ENCODE peak calls at places on chromosomes 2 and 18, in five cellular contexts. Z is substantia nigra, Y is heart left ventricle, A is esophagus squamous epithelium, G is transverse colon. V is an unnamed sample.

GRCh38 chr2:30235859-30236535 is 4.7 kb downstream of the LBH start:
- DNase-seq in A (no peak), Y (no peak), Z (no peak), G (no peak), V (no peak)

GRCh38 chr18:62279561-62279960 is 45.5 kb upstream of the TNFRSF11A start:
- DNase-seq in A (no peak), Z (no peak), Y (no peak), G (no peak), V (no peak)

GRCh38 chr2:39593439-39594393 is 72.0 kb upstream of the TMEM178A start:
- DNase-seq in G (no peak), A (no peak), Z (no peak), Y (peak; percentile 63), V (peak; percentile 31)

GRCh38 chr2:102520009-102520408 is 47.0 kb downstream of the SLC9A4 start:
- DNase-seq in G (peak; percentile 25), A (no peak), Y (no peak), Z (no peak), V (no peak)

GRCh38 chr2:215461836-215462532 is 26.1 kb upstream of the FN1 start:
- DNase-seq in G (no peak), Z (no peak), Y (no peak), A (no peak), V (no peak)

GRCh38 chr2:73085691-73086090 is 14.2 kb upstream of the SFXN5 start:
- DNase-seq in G (peak; percentile 88), A (peak; percentile 34), Y (peak; percentile 73), Z (peak; percentile 48), V (peak; percentile 94)

GRCh38 chr2:11996618-11997017 is 250.2 kb downstream of the LPIN1 start:
- DNase-seq in Y (no peak), A (no peak), Z (no peak), G (no peak), V (no peak)

GRCh38 chr2:127104166-127104660 is 2.7 kb downstream of the BIN1 start:
- DNase-seq in Z (no peak), A (no peak), G (no peak), Y (no peak), V (no peak)

GRCh38 chr2:21772624-21773023 is 648.9 kb downstream of the TDRD15 start:
- DNase-seq in Y (no peak), G (no peak), Z (no peak), A (no peak), V (no peak)

GRCh38 chr2:237536083-237536415 is 30.3 kb upstream of the PRLH start:
- DNase-seq in Z (no peak), Y (no peak), A (no peak), G (no peak), V (no peak)

GRCh38 chr18:67402543-67402942 is 114.0 kb downstream of the DSEL start:
- DNase-seq in Y (no peak), A (no peak), Z (no peak), G (no peak), V (no peak)
- H3K27ac ChIP-seq in Y (no peak overlapping the region), A (no peak overlapping the region), Z (no peak overlapping the region), G (no peak overlapping the region), V (no peak overlapping the region)

GRCh38 chr2:201308914-201309313 is 48.2 kb downstream of the FLACC1 start:
- DNase-seq in G (no peak), A (no peak), Y (no peak), Z (no peak), V (no peak)

GRCh38 chr2:201313362-201313761 is 43.8 kb downstream of the FLACC1 start:
- DNase-seq in A (no peak), G (peak; percentile 9), Z (no peak), Y (no peak), V (no peak)
- H3K27ac ChIP-seq in A (no peak overlapping the region), G (no peak overlapping the region), Z (no peak overlapping the region), Y (no peak overlapping the region), V (no peak overlapping the region)

DNA sequence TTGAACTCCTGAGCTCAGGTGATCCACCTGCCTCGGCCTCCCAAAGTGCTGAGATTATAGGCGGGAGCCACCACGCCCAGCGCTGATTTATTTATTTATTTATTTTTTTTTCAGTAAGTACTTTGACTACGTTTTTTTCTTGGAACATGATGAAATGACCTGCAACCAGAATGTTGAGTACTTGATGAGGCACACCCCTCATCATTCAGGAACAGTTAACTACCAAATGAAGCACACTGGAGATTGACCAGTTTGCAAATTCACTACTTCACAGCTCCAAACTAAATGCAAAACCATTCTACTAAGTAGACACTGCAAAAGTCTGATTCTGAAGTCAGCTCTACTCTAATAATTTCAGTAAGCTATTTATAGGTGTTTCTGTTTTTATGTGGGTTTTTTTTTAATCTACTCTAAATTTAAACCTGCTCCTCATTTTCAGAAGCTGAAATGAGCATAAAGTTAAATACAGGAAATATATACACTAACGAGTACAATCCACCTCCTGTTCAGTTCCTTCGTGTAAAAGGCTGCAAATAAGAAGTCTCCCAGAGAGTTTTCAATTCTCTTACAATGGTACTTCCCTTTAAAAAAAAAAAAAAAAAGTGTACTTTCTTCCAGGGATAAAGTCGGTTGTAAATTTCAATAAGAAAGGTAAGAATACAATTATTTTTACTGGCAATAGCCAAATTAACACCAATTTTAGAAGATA is 1.4 kb downstream of the GFPT1 start:
- DNase-seq in Z (no peak), Y (no peak), G (peak; percentile 28), A (no peak), V (no peak)
- H3K27ac ChIP-seq in Z (no peak overlapping the region), Y (no peak overlapping the region), G (peak overlapping the region; percentile 96), A (peak overlapping the region; percentile 96), V (no peak overlapping the region)

GRCh38 chr2:148926291-148926961 is 51.4 kb downstream of the KIF5C start:
- DNase-seq in G (peak; percentile 34), A (no peak), Z (peak; percentile 61), Y (no peak), V (peak; percentile 69)

GRCh38 chr2:148930046-148930775 is 55.2 kb downstream of the KIF5C start:
- DNase-seq in Z (no peak), Y (no peak), G (no peak), A (no peak), V (no peak)

GRCh38 chr2:148928395-148928794 is 53.4 kb downstream of the KIF5C start:
- DNase-seq in Y (no peak), Z (no peak), G (no peak), A (no peak), V (no peak)

GRCh38 chr2:148922776-148923175 is 47.7 kb downstream of the KIF5C start:
- DNase-seq in Y (no peak), G (no peak), A (no peak), Z (no peak), V (no peak)

GRCh38 chr2:148927010-148927409 is 52.0 kb downstream of the KIF5C start:
- DNase-seq in A (peak; percentile 4), G (peak; percentile 44), Y (no peak), Z (no peak), V (peak; percentile 65)
- H3K27ac ChIP-seq in A (no peak overlapping the region), G (peak overlapping the region; percentile 28), Y (no peak overlapping the region), Z (peak overlapping the region; percentile 97), V (no peak overlapping the region)

DNA sequence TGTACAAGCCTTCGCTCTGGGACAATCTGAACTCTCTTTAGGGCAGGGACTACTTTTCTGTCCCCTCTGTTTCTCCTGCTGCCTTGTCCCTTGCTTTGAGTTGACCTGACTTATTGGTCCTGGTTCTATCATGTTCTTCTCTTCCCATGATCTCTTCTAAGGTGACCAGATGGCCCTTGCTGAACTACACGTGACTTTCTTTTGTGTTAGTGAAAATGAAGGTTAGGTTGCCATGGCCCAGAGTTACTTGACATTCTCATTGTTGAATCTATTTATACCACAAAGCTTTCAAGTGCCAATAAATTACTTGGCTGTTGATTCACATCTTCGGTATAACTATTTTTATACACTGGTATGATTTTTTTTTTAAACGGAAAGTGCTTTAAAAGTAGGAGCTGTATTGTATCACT is 24.4 kb downstream of the MRPL33 start:
- DNase-seq in A (no peak), Y (peak; percentile 46), Z (no peak), G (no peak), V (no peak)
- H3K27ac ChIP-seq in A (peak overlapping the region; percentile 49), Y (peak overlapping the region; percentile 98), Z (no peak overlapping the region), G (peak overlapping the region; percentile 56), V (peak overlapping the region; percentile 86)